ENCODE peak calls at places on chromosomes 16 and 17, in ten cellular contexts. One of them, this sample, is unnamed.

GRCh38 chr17:10635290-10635689 is 21.8 kb downstream of the MYH3 start:
- DNase-seq in CD8-positive, alpha-beta T cell: no peak
- DNase-seq in mammary epithelial cell: no peak
- DNase-seq in AG09309: no peak
- DNase-seq in uterus: no peak
- DNase-seq in lung: no peak
- DNase-seq in cardiac muscle cell: no peak
- DNase-seq in lower leg skin: no peak
- DNase-seq in psoas muscle: no peak
- DNase-seq in HFF-Myc: no peak
- DNase-seq in this sample: no peak

GRCh38 chr17:17685775-17686291 is 4.6 kb downstream of the RAI1 start:
- DNase-seq in CD8-positive, alpha-beta T cell: peak
- DNase-seq in mammary epithelial cell: peak
- DNase-seq in AG09309: peak
- DNase-seq in uterus: no peak
- DNase-seq in lung: peak
- DNase-seq in cardiac muscle cell: peak
- DNase-seq in lower leg skin: no peak
- DNase-seq in psoas muscle: peak
- DNase-seq in HFF-Myc: peak
- DNase-seq in this sample: peak

GRCh38 chr17:43882761-43883415 is 24.4 kb downstream of the MPP2 start:
- DNase-seq in CD8-positive, alpha-beta T cell: no peak
- DNase-seq in mammary epithelial cell: no peak
- DNase-seq in AG09309: no peak
- DNase-seq in uterus: no peak
- DNase-seq in lung: no peak
- DNase-seq in cardiac muscle cell: no peak
- DNase-seq in lower leg skin: no peak
- DNase-seq in psoas muscle: no peak
- DNase-seq in HFF-Myc: no peak
- DNase-seq in this sample: no peak

GRCh38 chr17:22517716-22518115 is 825.4 kb downstream of the KCNJ18 start:
- DNase-seq in CD8-positive, alpha-beta T cell: no peak
- DNase-seq in mammary epithelial cell: no peak
- DNase-seq in AG09309: no peak
- DNase-seq in uterus: no peak
- DNase-seq in lung: no peak
- DNase-seq in cardiac muscle cell: no peak
- DNase-seq in lower leg skin: peak
- DNase-seq in psoas muscle: no peak
- DNase-seq in HFF-Myc: no peak
- DNase-seq in this sample: no peak

GRCh38 chr17:76707985-76708807 is 2.6 kb downstream of the MXRA7 start:
- DNase-seq in CD8-positive, alpha-beta T cell: no peak
- DNase-seq in mammary epithelial cell: no peak
- DNase-seq in AG09309: no peak
- DNase-seq in uterus: no peak
- DNase-seq in lung: no peak
- DNase-seq in cardiac muscle cell: peak
- DNase-seq in lower leg skin: no peak
- DNase-seq in psoas muscle: peak
- DNase-seq in HFF-Myc: no peak
- DNase-seq in this sample: peak

GRCh38 chr16:87424260-87424659 is 32.1 kb downstream of the MAP1LC3B start:
- DNase-seq in CD8-positive, alpha-beta T cell: no peak
- DNase-seq in mammary epithelial cell: no peak
- DNase-seq in AG09309: no peak
- DNase-seq in uterus: no peak
- DNase-seq in lung: no peak
- DNase-seq in cardiac muscle cell: no peak
- DNase-seq in lower leg skin: no peak
- DNase-seq in psoas muscle: no peak
- DNase-seq in HFF-Myc: no peak
- DNase-seq in this sample: no peak

GRCh38 chr17:72270530-72270929 is 149.7 kb downstream of the SOX9 start:
- DNase-seq in CD8-positive, alpha-beta T cell: no peak
- DNase-seq in mammary epithelial cell: peak
- DNase-seq in AG09309: peak
- DNase-seq in uterus: no peak
- DNase-seq in lung: peak
- DNase-seq in cardiac muscle cell: peak
- DNase-seq in lower leg skin: no peak
- DNase-seq in psoas muscle: peak
- DNase-seq in HFF-Myc: no peak
- DNase-seq in this sample: peak

GRCh38 chr17:68809148-68809547 is 146.0 kb downstream of the ABCA8 start:
- DNase-seq in CD8-positive, alpha-beta T cell: no peak
- DNase-seq in mammary epithelial cell: no peak
- DNase-seq in AG09309: no peak
- DNase-seq in uterus: no peak
- DNase-seq in lung: no peak
- DNase-seq in cardiac muscle cell: no peak
- DNase-seq in lower leg skin: no peak
- DNase-seq in psoas muscle: no peak
- DNase-seq in HFF-Myc: no peak
- DNase-seq in this sample: no peak

GRCh38 chr17:73308017-73308823 is 3.6 kb downstream of the CDC42EP4 start:
- DNase-seq in CD8-positive, alpha-beta T cell: no peak
- DNase-seq in mammary epithelial cell: peak
- DNase-seq in AG09309: no peak
- DNase-seq in uterus: peak
- DNase-seq in lung: peak
- DNase-seq in cardiac muscle cell: peak
- DNase-seq in lower leg skin: peak
- DNase-seq in psoas muscle: peak
- DNase-seq in HFF-Myc: no peak
- DNase-seq in this sample: peak

GRCh38 chr17:83196088-83196765 is 116.8 kb downstream of the METRNL start:
- DNase-seq in CD8-positive, alpha-beta T cell: no peak
- DNase-seq in mammary epithelial cell: no peak
- DNase-seq in AG09309: peak
- DNase-seq in uterus: no peak
- DNase-seq in lung: no peak
- DNase-seq in cardiac muscle cell: peak
- DNase-seq in lower leg skin: no peak
- DNase-seq in psoas muscle: peak
- DNase-seq in HFF-Myc: no peak
- DNase-seq in this sample: peak

GRCh38 chr16:50862818-50863672 is 121.2 kb downstream of the CYLD start:
- DNase-seq in CD8-positive, alpha-beta T cell: no peak
- DNase-seq in mammary epithelial cell: no peak
- DNase-seq in AG09309: no peak
- DNase-seq in uterus: no peak
- DNase-seq in lung: peak
- DNase-seq in cardiac muscle cell: no peak
- DNase-seq in lower leg skin: peak
- DNase-seq in psoas muscle: no peak
- DNase-seq in HFF-Myc: no peak
- DNase-seq in this sample: no peak

GRCh38 chr17:11404431-11404830 is 163.4 kb downstream of the SHISA6 start:
- DNase-seq in CD8-positive, alpha-beta T cell: no peak
- DNase-seq in mammary epithelial cell: no peak
- DNase-seq in AG09309: no peak
- DNase-seq in uterus: no peak
- DNase-seq in lung: no peak
- DNase-seq in cardiac muscle cell: no peak
- DNase-seq in lower leg skin: no peak
- DNase-seq in psoas muscle: no peak
- DNase-seq in HFF-Myc: no peak
- DNase-seq in this sample: no peak

GRCh38 chr17:62679866-62680377 is 52.5 kb downstream of the MRC2 start:
- DNase-seq in CD8-positive, alpha-beta T cell: no peak
- DNase-seq in mammary epithelial cell: no peak
- DNase-seq in AG09309: no peak
- DNase-seq in uterus: no peak
- DNase-seq in lung: no peak
- DNase-seq in cardiac muscle cell: no peak
- DNase-seq in lower leg skin: no peak
- DNase-seq in psoas muscle: no peak
- DNase-seq in HFF-Myc: no peak
- DNase-seq in this sample: no peak

GRCh38 chr17:62614142-62614541 is 13.3 kb upstream of the MRC2 start:
- DNase-seq in CD8-positive, alpha-beta T cell: no peak
- DNase-seq in mammary epithelial cell: no peak
- DNase-seq in AG09309: peak
- DNase-seq in uterus: no peak
- DNase-seq in lung: no peak
- DNase-seq in cardiac muscle cell: peak
- DNase-seq in lower leg skin: peak
- DNase-seq in psoas muscle: no peak
- DNase-seq in HFF-Myc: peak
- DNase-seq in this sample: peak

GRCh38 chr17:3447625-3448024 is 14.0 kb upstream of the OR1E2 start:
- DNase-seq in CD8-positive, alpha-beta T cell: no peak
- DNase-seq in mammary epithelial cell: peak
- DNase-seq in AG09309: no peak
- DNase-seq in uterus: no peak
- DNase-seq in lung: no peak
- DNase-seq in cardiac muscle cell: peak
- DNase-seq in lower leg skin: no peak
- DNase-seq in psoas muscle: no peak
- DNase-seq in HFF-Myc: no peak
- DNase-seq in this sample: no peak

GRCh38 chr17:48052956-48053757 is 5.0 kb downstream of the NFE2L1 start:
- DNase-seq in CD8-positive, alpha-beta T cell: no peak
- DNase-seq in mammary epithelial cell: no peak
- DNase-seq in AG09309: no peak
- DNase-seq in uterus: peak
- DNase-seq in lung: no peak
- DNase-seq in cardiac muscle cell: peak
- DNase-seq in lower leg skin: peak
- DNase-seq in psoas muscle: peak
- DNase-seq in HFF-Myc: no peak
- DNase-seq in this sample: peak

GRCh38 chr17:28760987-28761562 is 17.3 kb downstream of the TRAF4 start:
- DNase-seq in CD8-positive, alpha-beta T cell: no peak
- DNase-seq in mammary epithelial cell: peak
- DNase-seq in AG09309: peak
- DNase-seq in uterus: no peak
- DNase-seq in lung: peak
- DNase-seq in cardiac muscle cell: peak
- DNase-seq in lower leg skin: no peak
- DNase-seq in psoas muscle: peak
- DNase-seq in HFF-Myc: no peak
- DNase-seq in this sample: peak

GRCh38 chr17:38728290-38728831 is 1.8 kb upstream of the CISD3 start:
- DNase-seq in CD8-positive, alpha-beta T cell: peak
- DNase-seq in mammary epithelial cell: no peak
- DNase-seq in AG09309: no peak
- DNase-seq in uterus: no peak
- DNase-seq in lung: no peak
- DNase-seq in cardiac muscle cell: no peak
- DNase-seq in lower leg skin: no peak
- DNase-seq in psoas muscle: no peak
- DNase-seq in HFF-Myc: no peak
- DNase-seq in this sample: no peak

GRCh38 chr17:30565073-30565935 is 88.1 kb downstream of the GOSR1 start:
- DNase-seq in CD8-positive, alpha-beta T cell: no peak
- DNase-seq in mammary epithelial cell: peak
- DNase-seq in AG09309: no peak
- DNase-seq in uterus: no peak
- DNase-seq in lung: no peak
- DNase-seq in cardiac muscle cell: no peak
- DNase-seq in lower leg skin: peak
- DNase-seq in psoas muscle: no peak
- DNase-seq in HFF-Myc: no peak
- DNase-seq in this sample: no peak
- TF ChIP-seq CTCF in CD8-positive, alpha-beta T cell: no peak
- TF ChIP-seq CTCF in mammary epithelial cell: no peak
- TF ChIP-seq CTCF in AG09309: peak
- TF ChIP-seq CTCF in uterus: no peak
- TF ChIP-seq CTCF in lung: no peak
- TF ChIP-seq CTCF in cardiac muscle cell: no peak
- TF ChIP-seq CTCF in lower leg skin: no peak
- TF ChIP-seq CTCF in psoas muscle: no peak
- TF ChIP-seq CTCF in HFF-Myc: no peak
- TF ChIP-seq CTCF in this sample: no peak

GRCh38 chr17:8753136-8753975 is 5.0 kb downstream of the SPDYE4 start:
- DNase-seq in CD8-positive, alpha-beta T cell: no peak
- DNase-seq in mammary epithelial cell: no peak
- DNase-seq in AG09309: no peak
- DNase-seq in uterus: no peak
- DNase-seq in lung: no peak
- DNase-seq in cardiac muscle cell: no peak
- DNase-seq in lower leg skin: no peak
- DNase-seq in psoas muscle: no peak
- DNase-seq in HFF-Myc: no peak
- DNase-seq in this sample: no peak
- H3K4me3 ChIP-seq in CD8-positive, alpha-beta T cell: no peak
- H3K4me3 ChIP-seq in mammary epithelial cell: no peak
- H3K4me3 ChIP-seq in AG09309: no peak
- H3K4me3 ChIP-seq in uterus: no peak
- H3K4me3 ChIP-seq in lung: no peak
- H3K4me3 ChIP-seq in cardiac muscle cell: no peak
- H3K4me3 ChIP-seq in lower leg skin: no peak
- H3K4me3 ChIP-seq in psoas muscle: no peak
- H3K4me3 ChIP-seq in HFF-Myc: no peak
- H3K4me3 ChIP-seq in this sample: no peak

GRCh38 chr17:80983545-80983944 is 8.1 kb upstream of the CHMP6 start:
- DNase-seq in CD8-positive, alpha-beta T cell: no peak
- DNase-seq in mammary epithelial cell: no peak
- DNase-seq in AG09309: no peak
- DNase-seq in uterus: no peak
- DNase-seq in lung: no peak
- DNase-seq in cardiac muscle cell: no peak
- DNase-seq in lower leg skin: no peak
- DNase-seq in psoas muscle: peak
- DNase-seq in HFF-Myc: no peak
- DNase-seq in this sample: no peak
- TF ChIP-seq CTCF in CD8-positive, alpha-beta T cell: no peak
- TF ChIP-seq CTCF in mammary epithelial cell: no peak
- TF ChIP-seq CTCF in AG09309: no peak
- TF ChIP-seq CTCF in uterus: no peak
- TF ChIP-seq CTCF in lung: no peak
- TF ChIP-seq CTCF in cardiac muscle cell: no peak
- TF ChIP-seq CTCF in lower leg skin: no peak
- TF ChIP-seq CTCF in psoas muscle: no peak
- TF ChIP-seq CTCF in HFF-Myc: no peak
- TF ChIP-seq CTCF in this sample: no peak

DNA sequence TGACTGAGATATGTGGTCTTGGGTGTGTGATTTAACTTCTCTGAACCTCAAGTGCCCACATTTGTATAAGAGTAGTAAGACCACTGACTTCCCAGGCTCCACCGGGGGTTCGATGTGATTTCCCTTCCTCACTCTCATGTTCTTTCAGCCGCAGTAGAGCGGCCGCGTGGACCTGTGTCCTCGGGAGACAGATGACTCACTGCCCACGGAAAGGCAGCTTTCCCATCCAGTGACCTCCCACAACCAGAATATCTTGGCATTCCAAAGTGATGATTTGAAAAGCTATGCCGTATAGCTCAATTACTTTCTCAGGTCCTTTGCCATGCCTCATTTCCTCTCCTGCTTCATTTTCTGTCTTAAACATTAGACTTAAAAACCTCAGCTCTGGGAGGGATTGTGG is 73.6 kb downstream of the IL21R start:
- DNase-seq in CD8-positive, alpha-beta T cell: no peak
- DNase-seq in mammary epithelial cell: peak
- DNase-seq in AG09309: peak
- DNase-seq in uterus: no peak
- DNase-seq in lung: no peak
- DNase-seq in cardiac muscle cell: peak
- DNase-seq in lower leg skin: no peak
- DNase-seq in psoas muscle: no peak
- DNase-seq in HFF-Myc: peak
- DNase-seq in this sample: peak
- H3K4me3 ChIP-seq in CD8-positive, alpha-beta T cell: no peak
- H3K4me3 ChIP-seq in mammary epithelial cell: no peak
- H3K4me3 ChIP-seq in AG09309: no peak
- H3K4me3 ChIP-seq in uterus: no peak
- H3K4me3 ChIP-seq in lung: no peak
- H3K4me3 ChIP-seq in cardiac muscle cell: no peak
- H3K4me3 ChIP-seq in lower leg skin: no peak
- H3K4me3 ChIP-seq in psoas muscle: no peak
- H3K4me3 ChIP-seq in HFF-Myc: no peak
- H3K4me3 ChIP-seq in this sample: no peak

This sample was measured in astrocyte of the spinal cord.